ENCODE peak calls at places on chromosome 11, in four cellular contexts. G is globus pallidus; Z is activated CD4-positive, alpha-beta T cell treated with anti-CD3 and anti-CD28 coated beads for 24 hours; P is T1000. O is an unnamed sample.

GRCh38 chr11:87437844-87438223 is 400.1 kb downstream of the TMEM135 start:
- DNase-seq in G (no peak), P (no peak), Z (no peak), O (no peak)

GRCh38 chr11:43680521-43681505 is at the start of gene HSD17B12:
- DNase-seq in Z (peak; percentile 96), G (peak; percentile 99), P (peak; percentile 98), O (peak; percentile 97)

GRCh38 chr11:126139541-126140091 is 71.8 kb downstream of the RPUSD4 start:
- DNase-seq in Z (no peak), G (no peak), P (no peak), O (no peak)

GRCh38 chr11:95035316-95035715 is 10.3 kb downstream of the KDM4E start:
- DNase-seq in Z (no peak), P (no peak), G (no peak), O (no peak)

GRCh38 chr11:77346906-77347603 is 45.6 kb upstream of the GDPD4 start:
- DNase-seq in Z (no peak), G (no peak), P (peak; percentile 7), O (no peak)

GRCh38 chr11:121557348-121557747 is 104.6 kb upstream of the SORL1-AS1 start:
- DNase-seq in G (no peak), P (no peak), Z (no peak), O (no peak)

GRCh38 chr11:612201-612960 is 3.4 kb downstream of the IRF7 start:
- DNase-seq in G (no peak), P (no peak), Z (no peak), O (no peak)

GRCh38 chr11:108019870-108020540 is 11.3 kb downstream of the CUL5 start:
- DNase-seq in G (no peak), P (no peak), Z (no peak), O (no peak)

GRCh38 chr11:3989251-3989650 is 105.3 kb upstream of the RRM1 start:
- DNase-seq in G (peak; percentile 11), P (no peak), Z (no peak), O (no peak)

GRCh38 chr11:117717485-117718314 is 79.3 kb downstream of the DSCAML1 start:
- DNase-seq in P (no peak), G (peak; percentile 96), Z (no peak), O (peak; percentile 84)

GRCh38 chr11:76783901-76784813 is 1.0 kb downstream of the TSKU start:
- DNase-seq in Z (no peak), P (peak; percentile 66), G (no peak), O (no peak)

GRCh38 chr11:39810358-39810757 is 1649.1 kb downstream of the LRRC4C start:
- DNase-seq in G (no peak), Z (no peak), P (no peak), O (no peak)

GRCh38 chr11:1034001-1034400 is 2.5 kb downstream of the MUC6 start:
- DNase-seq in Z (no peak), G (no peak), P (no peak), O (no peak)

GRCh38 chr11:69509381-69509780 is 27.9 kb downstream of the LINC01488 start:
- DNase-seq in Z (no peak), P (no peak), G (no peak), O (no peak)

GRCh38 chr11:75431533-75432525 is 1.2 kb downstream of the KLHL35 start:
- DNase-seq in Z (no peak), G (no peak), P (no peak), O (no peak)

GRCh38 chr11:1924646-1925372 is 5.3 kb downstream of the TNNT3 start:
- DNase-seq in Z (no peak), P (no peak), G (no peak), O (no peak)

GRCh38 chr11:111413849-111414248 is 34.8 kb upstream of the POU2AF1 start:
- DNase-seq in Z (peak; percentile 23), G (no peak), P (no peak), O (no peak)

GRCh38 chr11:76229690-76230240 is 23.5 kb upstream of the WNT11 start:
- DNase-seq in P (no peak), G (no peak), Z (no peak), O (no peak)

GRCh38 chr11:91717169-91717568 is 507.4 kb upstream of the FAT3 start:
- DNase-seq in Z (no peak), G (no peak), P (no peak), O (no peak)

GRCh38 chr11:13963949-13964770 is 1.6 kb downstream of the SPON1 start:
- DNase-seq in Z (no peak), P (no peak), G (no peak), O (no peak)

GRCh38 chr11:62450543-62451242 is 31.9 kb downstream of the SCGB1A1 start:
- DNase-seq in Z (no peak), P (no peak), G (no peak), O (no peak)

GRCh38 chr11:3136542-3137455 is 28.3 kb downstream of the OSBPL5 start:
- DNase-seq in Z (no peak), G (no peak), P (no peak), O (no peak)

GRCh38 chr11:14336507-14337503 is 22.2 kb downstream of the RRAS2 start:
- DNase-seq in Z (no peak), G (no peak), P (no peak), O (no peak)

GRCh38 chr11:101870510-101870909 is 44.3 kb upstream of the CEP126 start:
- DNase-seq in G (no peak), Z (no peak), P (no peak), O (no peak)

GRCh38 chr11:41963406-41963805 is 504.0 kb upstream of the LRRC4C start:
- DNase-seq in P (no peak), G (no peak), Z (no peak), O (no peak)

GRCh38 chr11:45463541-45463940 is 177.4 kb upstream of the SYT13 start:
- DNase-seq in Z (no peak), G (no peak), P (no peak), O (no peak)

GRCh38 chr11:62273789-62274275 is 3.9 kb downstream of the SCGB2A2 start:
- DNase-seq in G (no peak), P (no peak), Z (no peak), O (no peak)

GRCh38 chr11:18347471-18348125 is 25.2 kb downstream of the GTF2H1 start:
- DNase-seq in Z (no peak), P (no peak), G (no peak), O (no peak)

O was measured in amygdala.